ENCODE peak calls at places on chromosomes 12 and 14, in ten cellular contexts. One of them, this sample, is unnamed.

GRCh38 chr12:49228653-49229052 is 36.2 kb upstream of the TUBA1C start:
- DNase-seq in mucosa of descending colon: no peak
- DNase-seq in psoas muscle: no peak
- DNase-seq in tibial artery: no peak
- DNase-seq in A673: no peak
- DNase-seq in ascending aorta: no peak
- DNase-seq in IMR-90: no peak
- DNase-seq in Peyer's patch: no peak
- DNase-seq in aorta: no peak
- DNase-seq in lung: no peak
- DNase-seq in this sample: no peak

GRCh38 chr12:40078201-40078730 is 27.6 kb downstream of the SLC2A13 start:
- DNase-seq in aorta: no peak
- DNase-seq in tibial artery: no peak
- DNase-seq in lung: no peak
- DNase-seq in psoas muscle: no peak
- DNase-seq in A673: no peak
- DNase-seq in mucosa of descending colon: no peak
- DNase-seq in ascending aorta: no peak
- DNase-seq in Peyer's patch: no peak
- DNase-seq in IMR-90: no peak
- DNase-seq in this sample: no peak

GRCh38 chr14:100988011-100988410 is 84.5 kb upstream of the RTL1 start:
- DNase-seq in ascending aorta: no peak
- DNase-seq in lung: no peak
- DNase-seq in Peyer's patch: no peak
- DNase-seq in tibial artery: no peak
- DNase-seq in psoas muscle: no peak
- DNase-seq in aorta: no peak
- DNase-seq in A673: no peak
- DNase-seq in mucosa of descending colon: no peak
- DNase-seq in IMR-90: peak; percentile 43
- DNase-seq in this sample: no peak

GRCh38 chr12:29039013-29039412 is 110.1 kb upstream of the FAR2 start:
- DNase-seq in tibial artery: no peak
- DNase-seq in Peyer's patch: no peak
- DNase-seq in IMR-90: peak; percentile 83
- DNase-seq in lung: no peak
- DNase-seq in A673: peak; percentile 48
- DNase-seq in mucosa of descending colon: no peak
- DNase-seq in ascending aorta: no peak
- DNase-seq in psoas muscle: no peak
- DNase-seq in aorta: no peak
- DNase-seq in this sample: no peak

GRCh38 chr12:52235001-52235760 is 2.1 kb downstream of the KRT7 start:
- DNase-seq in IMR-90: no peak
- DNase-seq in A673: no peak
- DNase-seq in mucosa of descending colon: no peak
- DNase-seq in aorta: no peak
- DNase-seq in Peyer's patch: no peak
- DNase-seq in lung: no peak
- DNase-seq in ascending aorta: no peak
- DNase-seq in psoas muscle: peak; percentile 47
- DNase-seq in tibial artery: peak; percentile 61
- DNase-seq in this sample: no peak

GRCh38 chr14:88986146-88986841 is 161.8 kb downstream of the TTC8 start:
- DNase-seq in aorta: no peak
- DNase-seq in tibial artery: no peak
- DNase-seq in A673: no peak
- DNase-seq in lung: peak; percentile 31
- DNase-seq in psoas muscle: peak; percentile 54
- DNase-seq in Peyer's patch: no peak
- DNase-seq in IMR-90: peak; percentile 82
- DNase-seq in ascending aorta: no peak
- DNase-seq in mucosa of descending colon: no peak
- DNase-seq in this sample: no peak

GRCh38 chr12:111034148-111034910 is 114.0 kb upstream of the MYL2 start:
- DNase-seq in Peyer's patch: no peak
- DNase-seq in A673: peak; percentile 81
- DNase-seq in lung: no peak
- DNase-seq in ascending aorta: no peak
- DNase-seq in psoas muscle: no peak
- DNase-seq in aorta: no peak
- DNase-seq in mucosa of descending colon: no peak
- DNase-seq in tibial artery: peak; percentile 38
- DNase-seq in IMR-90: no peak
- DNase-seq in this sample: no peak

GRCh38 chr12:75479963-75480461 is 543 bp upstream of the GLIPR1 start:
- DNase-seq in lung: no peak
- DNase-seq in tibial artery: no peak
- DNase-seq in mucosa of descending colon: no peak
- DNase-seq in IMR-90: peak; percentile 81
- DNase-seq in A673: no peak
- DNase-seq in ascending aorta: no peak
- DNase-seq in aorta: no peak
- DNase-seq in Peyer's patch: no peak
- DNase-seq in psoas muscle: no peak
- DNase-seq in this sample: no peak

GRCh38 chr12:125081427-125081826 is 16.2 kb downstream of the AACS start:
- DNase-seq in lung: no peak
- DNase-seq in ascending aorta: no peak
- DNase-seq in tibial artery: no peak
- DNase-seq in Peyer's patch: no peak
- DNase-seq in mucosa of descending colon: no peak
- DNase-seq in aorta: no peak
- DNase-seq in IMR-90: no peak
- DNase-seq in A673: no peak
- DNase-seq in psoas muscle: peak; percentile 14
- DNase-seq in this sample: no peak

GRCh38 chr12:9707864-9708808 is 24.8 kb downstream of the CLECL1 start:
- DNase-seq in Peyer's patch: peak; percentile 56
- DNase-seq in ascending aorta: no peak
- DNase-seq in IMR-90: peak; percentile 65
- DNase-seq in aorta: peak; percentile 68
- DNase-seq in A673: peak; percentile 66
- DNase-seq in mucosa of descending colon: peak; percentile 41
- DNase-seq in lung: peak; percentile 57
- DNase-seq in tibial artery: no peak
- DNase-seq in psoas muscle: peak; percentile 48
- DNase-seq in this sample: peak; percentile 62

GRCh38 chr14:95901014-95901413 is 24.4 kb downstream of the TUNAR start:
- DNase-seq in Peyer's patch: no peak
- DNase-seq in tibial artery: no peak
- DNase-seq in psoas muscle: no peak
- DNase-seq in A673: no peak
- DNase-seq in aorta: peak; percentile 55
- DNase-seq in mucosa of descending colon: no peak
- DNase-seq in ascending aorta: no peak
- DNase-seq in IMR-90: peak; percentile 33
- DNase-seq in lung: no peak
- DNase-seq in this sample: no peak

DNA sequence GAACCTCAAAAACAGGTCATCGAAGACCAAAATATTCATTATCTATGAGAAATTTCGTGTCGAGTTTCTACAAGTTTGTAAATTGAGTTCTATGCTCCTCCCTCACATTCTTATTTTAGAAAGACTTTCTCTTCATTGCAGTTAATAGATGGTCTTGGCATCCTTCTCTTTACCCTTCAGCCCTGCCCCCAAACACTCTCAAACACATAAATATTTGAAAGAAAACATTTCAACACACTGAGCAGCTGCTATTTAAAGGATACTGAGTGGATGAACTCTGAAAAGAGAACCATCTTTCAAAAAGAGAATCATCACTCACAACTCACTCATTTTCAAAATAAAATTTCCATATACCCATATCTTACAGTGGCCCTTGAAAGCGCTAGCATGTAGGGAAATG is 67.1 kb downstream of the NUAK1 start:
- DNase-seq in mucosa of descending colon: no peak
- DNase-seq in IMR-90: peak; percentile 56
- DNase-seq in psoas muscle: no peak
- DNase-seq in Peyer's patch: no peak
- DNase-seq in lung: no peak
- DNase-seq in tibial artery: no peak
- DNase-seq in A673: no peak
- DNase-seq in ascending aorta: no peak
- DNase-seq in aorta: no peak
- DNase-seq in this sample: no peak
- H3K36me3 ChIP-seq in mucosa of descending colon: no peaks in the 10 kb centered on the region
- H3K36me3 ChIP-seq in IMR-90: peaks cover 21% of the 10 kb centered on the region
- H3K36me3 ChIP-seq in psoas muscle: peaks cover 50% of the 10 kb centered on the region
- H3K36me3 ChIP-seq in Peyer's patch: no peaks in the 10 kb centered on the region
- H3K36me3 ChIP-seq in lung: peaks cover 13% of the 10 kb centered on the region
- H3K36me3 ChIP-seq in tibial artery: peaks cover 31% of the 10 kb centered on the region
- H3K36me3 ChIP-seq in A673: no peaks in the 10 kb centered on the region
- H3K36me3 ChIP-seq in ascending aorta: peaks cover 32% of the 10 kb centered on the region
- H3K36me3 ChIP-seq in aorta: peaks cover 6% of the 10 kb centered on the region
- H3K36me3 ChIP-seq in this sample: no peaks in the 10 kb centered on the region

DNA sequence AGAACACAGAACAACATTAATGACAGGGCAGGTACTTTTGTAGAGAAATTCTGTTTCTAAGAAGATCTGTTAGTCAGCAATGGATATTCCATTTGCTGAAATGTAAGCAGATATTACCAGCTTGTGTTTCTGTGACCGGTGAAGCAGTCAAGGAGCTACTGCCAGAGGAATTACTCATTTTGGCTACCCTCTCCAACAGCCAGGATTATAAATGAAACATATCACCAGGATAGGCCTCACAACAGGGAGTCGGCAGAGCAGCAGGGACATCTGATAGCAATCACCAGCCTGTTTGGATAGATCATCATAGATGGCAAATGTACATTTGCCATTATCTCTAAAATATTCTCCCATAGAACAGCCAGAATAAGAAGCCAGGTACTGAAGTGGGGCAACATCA is 440.7 kb downstream of the KCNH5 start:
- DNase-seq in IMR-90: peak; percentile 45
- DNase-seq in ascending aorta: no peak
- DNase-seq in tibial artery: no peak
- DNase-seq in mucosa of descending colon: no peak
- DNase-seq in psoas muscle: no peak
- DNase-seq in Peyer's patch: no peak
- DNase-seq in lung: no peak
- DNase-seq in aorta: no peak
- DNase-seq in A673: peak; percentile 65
- DNase-seq in this sample: no peak
- H3K36me3 ChIP-seq in IMR-90: no peaks in the 10 kb centered on the region
- H3K36me3 ChIP-seq in ascending aorta: no peaks in the 10 kb centered on the region
- H3K36me3 ChIP-seq in tibial artery: no peaks in the 10 kb centered on the region
- H3K36me3 ChIP-seq in mucosa of descending colon: no peaks in the 10 kb centered on the region
- H3K36me3 ChIP-seq in psoas muscle: no peaks in the 10 kb centered on the region
- H3K36me3 ChIP-seq in Peyer's patch: no peaks in the 10 kb centered on the region
- H3K36me3 ChIP-seq in lung: no peaks in the 10 kb centered on the region
- H3K36me3 ChIP-seq in aorta: no peaks in the 10 kb centered on the region
- H3K36me3 ChIP-seq in A673: peaks cover 4% of the 10 kb centered on the region
- H3K36me3 ChIP-seq in this sample: no peaks in the 10 kb centered on the region

DNA sequence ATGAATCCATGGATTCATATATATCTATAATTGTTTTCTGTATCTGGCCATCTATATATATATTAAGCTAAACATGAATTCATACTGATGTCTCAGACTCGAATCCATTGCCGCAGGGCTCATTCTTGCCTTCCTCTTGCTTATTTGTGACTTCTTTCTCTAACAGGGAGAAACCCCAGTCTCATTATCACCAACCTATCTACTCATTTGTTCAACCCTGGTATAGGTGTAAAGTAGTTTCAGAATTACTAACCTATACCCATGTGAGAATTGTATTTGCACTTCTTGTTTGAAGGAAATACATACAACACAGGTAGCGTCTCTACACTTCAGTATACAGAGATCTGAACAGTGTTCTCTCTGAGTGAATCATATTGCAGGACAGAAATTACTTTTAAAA is 77.7 kb downstream of the PTPN11 start:
- DNase-seq in aorta: no peak
- DNase-seq in mucosa of descending colon: no peak
- DNase-seq in ascending aorta: no peak
- DNase-seq in lung: no peak
- DNase-seq in A673: no peak
- DNase-seq in psoas muscle: no peak
- DNase-seq in Peyer's patch: no peak
- DNase-seq in IMR-90: no peak
- DNase-seq in tibial artery: no peak
- DNase-seq in this sample: no peak
- H3K36me3 ChIP-seq in aorta: no peaks in the 10 kb centered on the region
- H3K36me3 ChIP-seq in mucosa of descending colon: no peaks in the 10 kb centered on the region
- H3K36me3 ChIP-seq in ascending aorta: peaks cover 44% of the 10 kb centered on the region
- H3K36me3 ChIP-seq in lung: peaks cover 8% of the 10 kb centered on the region
- H3K36me3 ChIP-seq in A673: peaks cover 12% of the 10 kb centered on the region
- H3K36me3 ChIP-seq in psoas muscle: peaks cover 97% of the 10 kb centered on the region
- H3K36me3 ChIP-seq in Peyer's patch: peaks cover 53% of the 10 kb centered on the region
- H3K36me3 ChIP-seq in IMR-90: peaks cover 16% of the 10 kb centered on the region
- H3K36me3 ChIP-seq in tibial artery: peaks cover 52% of the 10 kb centered on the region
- H3K36me3 ChIP-seq in this sample: no peaks in the 10 kb centered on the region

DNA sequence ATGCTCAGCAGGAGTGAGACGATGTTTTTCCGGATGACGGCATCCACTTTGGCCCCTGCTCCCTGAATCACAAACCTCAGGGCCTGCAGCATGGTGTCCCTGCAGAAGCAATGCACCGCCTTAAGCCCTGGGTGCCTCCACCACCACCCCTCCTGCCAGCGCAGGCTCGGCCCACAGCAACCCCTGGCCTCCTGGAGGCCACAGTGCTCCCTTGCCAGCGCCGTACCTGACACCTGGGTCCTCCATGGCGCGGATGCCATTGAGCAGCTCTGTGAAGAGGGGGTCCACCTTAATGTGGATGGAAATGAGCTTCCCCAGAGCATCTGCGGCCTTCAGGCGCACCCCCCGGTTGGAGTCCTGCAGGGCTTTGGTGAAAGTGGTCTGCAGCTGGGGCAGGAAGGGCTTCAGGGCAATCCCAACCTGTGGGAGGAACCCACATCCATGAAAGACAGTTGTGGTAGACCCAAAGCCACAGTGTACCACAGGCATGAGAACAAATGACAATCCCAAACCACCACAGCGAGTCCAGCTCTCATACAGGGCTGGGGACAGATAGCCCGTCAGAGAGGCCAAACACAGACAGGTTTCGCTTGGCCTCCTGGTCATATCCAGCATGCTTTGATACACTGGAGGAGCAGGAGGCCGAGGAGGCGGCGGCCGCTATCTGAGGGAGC is 17.9 kb upstream of the RAB35 start:
- DNase-seq in tibial artery: no peak
- DNase-seq in IMR-90: no peak
- DNase-seq in A673: no peak
- DNase-seq in mucosa of descending colon: no peak
- DNase-seq in psoas muscle: no peak
- DNase-seq in aorta: no peak
- DNase-seq in Peyer's patch: no peak
- DNase-seq in lung: no peak
- DNase-seq in ascending aorta: no peak
- DNase-seq in this sample: no peak
- H3K36me3 ChIP-seq in tibial artery: peaks cover 100% of the 10 kb centered on the region
- H3K36me3 ChIP-seq in IMR-90: peaks cover 88% of the 10 kb centered on the region
- H3K36me3 ChIP-seq in A673: peaks cover 94% of the 10 kb centered on the region
- H3K36me3 ChIP-seq in mucosa of descending colon: peaks cover 34% of the 10 kb centered on the region
- H3K36me3 ChIP-seq in psoas muscle: peaks cover 100% of the 10 kb centered on the region
- H3K36me3 ChIP-seq in aorta: peaks cover 30% of the 10 kb centered on the region
- H3K36me3 ChIP-seq in Peyer's patch: peaks cover 100% of the 10 kb centered on the region
- H3K36me3 ChIP-seq in lung: peaks cover 83% of the 10 kb centered on the region
- H3K36me3 ChIP-seq in ascending aorta: peaks cover 98% of the 10 kb centered on the region
- H3K36me3 ChIP-seq in this sample: peaks cover 74% of the 10 kb centered on the region